ENCODE peak calls at places on chromosomes 16 and 17, in seven cellular contexts. Z is HFF-Myc; F is GM03348; E is NCI-H510A treated with DMSO at 0.1 percent for 48 hours; X is MCF 10A; S is HS-27A; M is stimulated activated CD4-positive, alpha-beta T cell treated with anti-CD3 and anti-CD28 coated beads, Interleukin-1b, Interleukin-23, amount 100 ng/mL, for 1 hour. H is an unnamed sample.

GRCh38 chr17:19753049-19753444 is 4.9 kb upstream of the ALDH3A1 start:
- DNase-seq in Z (peak), F (peak), E (peak), X (peak), S (peak), M (no peak), H (peak)

GRCh38 chr17:82023447-82024241 is 539 bp downstream of the LRRC45 start:
- DNase-seq in Z (no peak), F (peak), E (peak), X (no peak), S (no peak), M (no peak), H (no peak)

GRCh38 chr16:27084296-27085065 is 17.8 kb downstream of the C16orf82 start:
- DNase-seq in Z (no peak), F (no peak), E (no peak), X (no peak), S (no peak), M (no peak), H (no peak)

GRCh38 chr16:73048292-73049050 is 543 bp upstream of the ZFHX3 start:
- DNase-seq in Z (no peak), F (peak), E (no peak), X (no peak), S (no peak), M (no peak), H (peak)

GRCh38 chr17:28131592-28131991 is 89.1 kb downstream of the NLK start:
- DNase-seq in Z (no peak), F (no peak), E (no peak), X (no peak), S (no peak), M (no peak), H (no peak)

GRCh38 chr16:66296591-66296990 is 69.9 kb upstream of the CDH5 start:
- DNase-seq in Z (no peak), F (no peak), E (no peak), X (no peak), S (no peak), M (no peak), H (no peak)

GRCh38 chr17:66775881-66776400 is 59.0 kb upstream of the CACNG5 start:
- DNase-seq in Z (no peak), F (no peak), E (no peak), X (no peak), S (no peak), M (no peak), H (no peak)

GRCh38 chr17:20073056-20073979 is 64.2 kb downstream of the SPECC1 start:
- DNase-seq in Z (no peak), F (peak), E (no peak), X (no peak), S (no peak), M (no peak), H (no peak)

GRCh38 chr17:79046501-79047280 is 22.7 kb downstream of the C1QTNF1 start:
- DNase-seq in Z (no peak), F (peak), E (no peak), X (no peak), S (no peak), M (no peak), H (no peak)

GRCh38 chr17:48717367-48718161 is 4.8 kb downstream of the PRAC1 start:
- DNase-seq in Z (no peak), F (no peak), E (no peak), X (no peak), S (no peak), M (no peak), H (no peak)

GRCh38 chr16:20768818-20769217 is 5.0 kb downstream of the ACSM3 start:
- DNase-seq in Z (no peak), F (no peak), E (no peak), X (no peak), S (no peak), M (no peak), H (no peak)

GRCh38 chr17:30332057-30332542 is 1.8 kb downstream of the TMIGD1 start:
- DNase-seq in Z (peak), F (peak), E (no peak), X (peak), S (no peak), M (no peak), H (no peak)

GRCh38 chr16:59737274-59737673 is 1003.2 kb upstream of the GOT2 start:
- DNase-seq in Z (no peak), F (no peak), E (no peak), X (no peak), S (no peak), M (no peak), H (no peak)

GRCh38 chr17:76232342-76232741 is 8.0 kb downstream of the RNF157 start:
- DNase-seq in Z (peak), F (peak), E (no peak), X (peak), S (no peak), M (no peak), H (no peak)

GRCh38 chr17:79039171-79039570 is 15.2 kb downstream of the C1QTNF1 start:
- DNase-seq in Z (no peak), F (no peak), E (no peak), X (no peak), S (no peak), M (no peak), H (no peak)

GRCh38 chr17:83110755-83111154 is 31.3 kb downstream of the METRNL start:
- DNase-seq in Z (peak), F (peak), E (no peak), X (no peak), S (no peak), M (no peak), H (no peak)

GRCh38 chr17:61395983-61396585 is 3.6 kb upstream of the TBX2 start:
- DNase-seq in Z (no peak), F (no peak), E (no peak), X (no peak), S (no peak), M (no peak), H (no peak)

GRCh38 chr16:77199211-77199610 is at the start of gene SYCE1L:
- DNase-seq in Z (no peak), F (no peak), E (no peak), X (no peak), S (no peak), M (no peak), H (no peak)

GRCh38 chr16:48498761-48499600 is 111.0 kb downstream of the N4BP1 start:
- DNase-seq in Z (peak), F (no peak), E (peak), X (peak), S (no peak), M (no peak), H (no peak)

GRCh38 chr17:18854956-18855355 is 3.0 kb upstream of the PRPSAP2 start:
- DNase-seq in Z (no peak), F (no peak), E (no peak), X (no peak), S (no peak), M (no peak), H (no peak)

GRCh38 chr17:41178843-41179616 is 1.0 kb upstream of the KRTAP4-2 start:
- DNase-seq in Z (no peak), F (peak), E (no peak), X (no peak), S (no peak), M (no peak), H (no peak)